ENCODE peak calls at places on chromosomes 7 and 10, in four cellular contexts. Y is fibroblast of mammary gland, B is foreskin fibroblast, X is tibial nerve. M is an unnamed sample.
A peak's percentile ranks its signal among the peaks of the same experiment; 100 is the strongest.

GRCh38 chr7:137519964-137520363 is 176.4 kb upstream of the PTN start:
- DNase-seq in Y (peak; percentile 8), X (no peak), B (no peak), M (no peak)

GRCh38 chr7:44162785-44163395 is 21.8 kb upstream of the MYL7 start:
- DNase-seq in B (peak; percentile 23), Y (no peak), X (no peak), M (no peak)

GRCh38 chr10:34580643-34581042 is 234.5 kb downstream of the PARD3 start:
- DNase-seq in Y (peak; percentile 82), B (peak; percentile 52), X (no peak), M (no peak)

GRCh38 chr7:114988755-114989154 is 66.9 kb downstream of the MDFIC start:
- DNase-seq in X (peak; percentile 45), B (peak; percentile 88), Y (peak; percentile 87), M (no peak)

GRCh38 chr10:133255323-133255722 is 17.7 kb downstream of the VENTX start:
- DNase-seq in X (no peak), B (no peak), Y (no peak), M (no peak)

GRCh38 chr10:99667108-99667751 is 7.9 kb downstream of the ENTPD7 start:
- DNase-seq in X (no peak), B (peak; percentile 84), Y (peak; percentile 89), M (no peak)

GRCh38 chr10:14736600-14737081 is 38.1 kb downstream of the FAM107B start:
- DNase-seq in X (peak; percentile 15), Y (no peak), B (peak; percentile 45), M (no peak)

GRCh38 chr10:44238212-44238611 is 146.7 kb downstream of the CXCL12 start:
- DNase-seq in X (no peak), B (no peak), Y (no peak), M (no peak)

GRCh38 chr10:4767033-4767814 is 58.8 kb upstream of the AKR1E2 start:
- DNase-seq in B (peak; percentile 80), Y (peak; percentile 83), X (peak; percentile 49), M (no peak)

GRCh38 chr10:4771554-4772201 is 54.3 kb upstream of the AKR1E2 start:
- DNase-seq in Y (peak; percentile 90), X (no peak), B (peak; percentile 86), M (no peak)

GRCh38 chr10:4772202-4772570 is 53.8 kb upstream of the AKR1E2 start:
- DNase-seq in B (no peak), X (no peak), Y (no peak), M (no peak)

GRCh38 chr10:4766449-4766848 is 59.6 kb upstream of the AKR1E2 start:
- DNase-seq in B (peak; percentile 50), Y (peak; percentile 49), X (no peak), M (no peak)

DNA sequence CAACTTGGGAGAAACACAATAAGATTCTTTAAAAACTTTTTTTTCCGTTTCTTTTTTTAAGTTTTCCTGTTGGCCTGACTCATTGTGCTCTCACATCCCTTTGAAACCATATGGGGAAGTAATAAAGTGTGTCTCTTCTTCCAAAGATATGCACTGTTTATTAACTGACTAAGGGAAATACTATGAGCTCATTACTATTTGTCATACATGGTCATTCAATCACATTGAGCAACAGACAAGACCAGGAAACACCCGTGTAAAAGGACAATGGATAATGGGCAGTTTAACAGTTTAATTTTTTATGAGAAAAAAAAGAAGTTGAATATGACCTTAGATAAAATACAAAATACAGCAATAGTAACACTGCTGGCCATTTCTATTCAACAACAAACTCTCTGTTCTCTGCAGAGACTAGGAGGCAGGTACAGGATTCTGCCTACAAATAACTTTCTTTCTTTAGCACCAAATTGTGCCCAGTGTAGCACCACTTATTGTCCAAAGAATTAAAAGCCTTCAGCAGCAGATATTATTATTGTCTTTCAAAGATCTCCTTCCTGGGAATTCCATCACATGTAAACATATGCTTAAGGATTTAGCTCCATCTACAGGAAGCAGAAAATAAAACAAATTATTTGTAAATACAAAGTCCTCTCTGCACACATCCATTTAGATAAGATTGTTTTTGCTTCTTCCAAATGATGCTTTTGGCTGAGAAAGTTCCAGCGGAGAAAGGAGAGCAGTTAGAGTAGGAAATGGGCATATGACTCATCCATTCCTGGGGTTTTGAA is 55.0 kb upstream of the AKR1E2 start:
- DNase-seq in Y (peak; percentile 98), B (peak; percentile 93), X (no peak), M (no peak)
- TF ChIP-seq CTCF in Y (peak; percentile 27), B (no peak), X (peak; percentile 8), M (peak; percentile 50)

GRCh38 chr10:113953505-113954272 is 90.0 kb upstream of the ADRB1 start:
- DNase-seq in B (no peak), X (no peak), Y (no peak), M (no peak)
- TF ChIP-seq CTCF in B (no peak), X (no peak), Y (peak; percentile 30), M (no peak)

DNA sequence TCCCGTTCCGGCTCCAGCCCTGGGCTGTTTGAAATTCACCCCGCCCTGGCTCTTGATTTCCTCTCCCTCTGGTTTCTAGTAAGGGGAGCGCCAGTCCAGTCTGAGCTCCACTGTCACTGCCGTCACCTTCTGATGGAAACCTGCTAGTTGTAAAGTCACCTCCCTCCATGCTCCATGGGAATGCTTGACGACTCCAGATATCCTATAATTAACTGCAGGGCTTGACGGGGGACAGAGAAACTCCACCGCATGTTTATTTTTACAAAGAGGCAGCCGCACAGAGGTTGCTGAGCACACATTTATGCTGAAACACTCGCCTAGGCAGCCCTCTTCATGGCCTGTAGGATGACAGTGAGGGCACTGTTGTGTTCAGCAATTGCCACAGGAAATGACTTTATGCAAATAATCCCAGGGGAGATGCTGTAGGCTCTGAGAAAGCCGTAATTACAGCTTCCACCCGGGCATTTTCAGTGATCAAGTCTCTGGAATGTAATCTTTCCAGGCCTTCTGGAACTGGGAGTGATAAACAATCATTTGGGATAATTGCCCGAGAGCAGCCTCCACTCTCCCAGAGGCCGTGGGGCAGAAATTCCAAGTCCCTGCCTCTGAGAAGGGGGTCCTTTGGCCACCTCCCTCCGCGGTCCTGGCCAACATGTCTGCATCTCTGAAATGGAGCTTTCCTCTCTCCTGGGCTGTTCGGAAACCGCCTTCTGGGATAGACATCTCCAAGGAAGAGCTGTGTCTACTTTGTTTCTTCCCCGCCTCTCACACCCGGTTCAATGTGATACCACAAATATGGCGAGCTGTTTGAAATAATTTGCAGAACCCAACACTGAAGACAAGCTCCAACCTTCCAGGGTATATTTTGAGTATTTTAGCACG is 300.5 kb downstream of the KLF6 start:
- DNase-seq in X (no peak), Y (peak; percentile 46), B (peak; percentile 58), M (no peak)
- TF ChIP-seq CTCF in X (no peak), Y (no peak), B (no peak), M (no peak)

GRCh38 chr10:103241262-103242011 is 4.2 kb upstream of the RPEL1 start:
- DNase-seq in Y (peak; percentile 20), X (no peak), B (peak; percentile 71), M (no peak)

GRCh38 chr10:103232772-103233488 is 12.8 kb upstream of the RPEL1 start:
- DNase-seq in Y (peak; percentile 59), B (peak; percentile 77), X (no peak), M (no peak)

GRCh38 chr10:103235775-103236174 is 9.9 kb upstream of the RPEL1 start:
- DNase-seq in Y (no peak), B (no peak), X (no peak), M (no peak)

GRCh38 chr10:103238506-103239252 is 7.0 kb upstream of the RPEL1 start:
- DNase-seq in B (peak; percentile 70), X (peak; percentile 29), Y (peak; percentile 55), M (no peak)
- TF ChIP-seq CTCF in B (peak; percentile 65), X (no peak), Y (peak; percentile 48), M (peak; percentile 42)